ENCODE peak calls at places on chromosomes 7 and 10, in four cellular contexts. P is activated naive CD4-positive, alpha-beta T cell; Z is prostate gland; M is activated CD4-positive, alpha-beta T cell treated with anti-CD3 and anti-CD28 coated beads for 36 hours. K is an unnamed sample.

GRCh38 chr7:6407434-6407833 is 40.3 kb downstream of the DAGLB start:
- DNase-seq in P (no peak), Z (no peak), M (no peak), K (no peak)

GRCh38 chr10:119120413-119120867 is 16.5 kb downstream of the DENND10 start:
- DNase-seq in P (no peak), Z (no peak), M (no peak), K (no peak)

GRCh38 chr7:70380315-70381027 is 751.5 kb upstream of the GALNT17 start:
- DNase-seq in P (no peak), Z (no peak), M (no peak), K (no peak)

GRCh38 chr7:101558742-101559325 is 70.3 kb downstream of the MYL10 start:
- DNase-seq in P (no peak), Z (no peak), M (no peak), K (no peak)

GRCh38 chr7:4661871-4662270 is 20.2 kb upstream of the FOXK1 start:
- DNase-seq in P (no peak), Z (peak; percentile 44), M (no peak), K (no peak)

GRCh38 chr7:109044691-109045090 is 475.0 kb downstream of the DNAJB9 start:
- DNase-seq in P (no peak), Z (no peak), M (no peak), K (no peak)

GRCh38 chr10:30435068-30435422 is 1.1 kb downstream of the MAP3K8 start:
- DNase-seq in P (no peak), Z (no peak), M (peak; percentile 38), K (no peak)

GRCh38 chr10:13001041-13001886 is at the start of gene CCDC3:
- DNase-seq in P (no peak), Z (peak; percentile 9), M (peak; percentile 39), K (no peak)

GRCh38 chr7:130838738-130839137 is 104.7 kb upstream of the KLF14 start:
- DNase-seq in P (no peak), Z (no peak), M (peak; percentile 37), K (no peak)

GRCh38 chr10:103646304-103646703 is 152.8 kb downstream of the NEURL1 start:
- DNase-seq in P (no peak), Z (no peak), M (no peak), K (no peak)

GRCh38 chr7:84446991-84447480 is 252.4 kb upstream of the SEMA3A start:
- DNase-seq in P (no peak), Z (no peak), M (no peak), K (no peak)

GRCh38 chr10:128087884-128088695 is 38.1 kb downstream of the MKI67 start:
- DNase-seq in P (no peak), Z (no peak), M (peak; percentile 37), K (no peak)

GRCh38 chr7:150307129-150307528 is 16.0 kb upstream of the LRRC61 start:
- DNase-seq in P (no peak), Z (no peak), M (no peak), K (no peak)

K was measured in CMK.